ENCODE peak calls at places on chromosomes 2 and 18, in four cellular contexts. X is A549, J is H1, I is K562. E is an unnamed sample. For H3K4me1, the result is how much of the 10 kb centered on the place peaks cover.

GRCh38 chr2:190503088-190503487 is 31.4 kb downstream of the NEMP2 start:
- DNase-seq in X (no peak), J (no peak), I (no peak), E (no peak)

GRCh38 chr2:154698238-154698788 is at the start of gene KCNJ3:
- DNase-seq in X (no peak), J (no peak), I (no peak), E (no peak)

GRCh38 chr2:180523629-180524340 is 456.6 kb upstream of the UBE2E3 start:
- DNase-seq in X (peak), J (no peak), I (no peak), E (no peak)

GRCh38 chr2:75772908-75773630 is 62.4 kb upstream of the GCFC2 start:
- DNase-seq in X (no peak), J (no peak), I (no peak), E (no peak)

GRCh38 chr2:231672617-231673347 is 35.5 kb upstream of the PTMA start:
- DNase-seq in X (peak), J (peak), I (peak), E (peak)

GRCh38 chr2:60410458-60411146 is 142.9 kb downstream of the BCL11A start:
- DNase-seq in X (no peak), J (peak), I (no peak), E (no peak)

GRCh38 chr18:2534906-2535305 is 36.4 kb downstream of the METTL4 start:
- DNase-seq in X (no peak), J (no peak), I (no peak), E (no peak)

GRCh38 chr2:136916131-136916530 is 150.8 kb downstream of the THSD7B start:
- DNase-seq in X (no peak), J (no peak), I (no peak), E (no peak)

GRCh38 chr2:137161250-137161649 is 395.9 kb downstream of the THSD7B start:
- DNase-seq in X (no peak), J (no peak), I (no peak), E (no peak)

GRCh38 chr2:219207884-219208740 is 1.5 kb downstream of the ZFAND2B start:
- DNase-seq in X (no peak), J (no peak), I (no peak), E (peak)

GRCh38 chr2:96879545-96880040 is 9.7 kb upstream of the SEMA4C start:
- DNase-seq in X (no peak), J (no peak), I (no peak), E (no peak)
- H3K4me1 ChIP-seq in X (under half), J (under half), I (half or more), E (under half)

GRCh38 chr2:25897500-25897899 is 19.2 kb upstream of the ASXL2 start:
- DNase-seq in X (no peak), J (no peak), I (no peak), E (no peak)

GRCh38 chr2:25895620-25896019 is 17.3 kb upstream of the ASXL2 start:
- DNase-seq in X (no peak), J (no peak), I (no peak), E (no peak)

GRCh38 chr2:25894135-25894830 is 16.0 kb upstream of the ASXL2 start:
- DNase-seq in X (no peak), J (no peak), I (no peak), E (peak)

GRCh38 chr2:25891672-25892071 is 13.4 kb upstream of the ASXL2 start:
- DNase-seq in X (no peak), J (no peak), I (no peak), E (peak)

DNA sequence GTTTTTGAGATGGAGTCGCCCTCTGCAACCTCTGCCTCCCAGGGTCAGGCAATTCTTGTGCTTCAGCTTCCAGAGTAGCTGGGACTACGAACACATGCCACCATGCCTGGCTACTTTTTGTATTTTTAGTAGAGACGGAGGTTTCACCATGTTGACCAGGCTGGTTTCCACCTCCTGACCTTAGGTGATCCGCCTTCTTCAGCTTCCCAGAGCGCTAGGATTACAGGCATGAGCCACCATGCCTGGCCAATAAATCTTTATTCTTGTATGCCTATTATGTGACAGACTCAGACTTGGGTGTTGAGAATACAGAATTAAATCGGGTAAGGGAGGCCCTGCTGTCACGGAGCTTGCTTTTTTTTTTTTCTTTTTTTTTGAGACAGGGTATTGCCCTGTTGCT is 16.8 kb upstream of the ASXL2 start:
- DNase-seq in X (no peak), J (no peak), I (no peak), E (no peak)
- H3K4me2 ChIP-seq in X (no peak), J (no peak), I (no peak), E (peak)

GRCh38 chr2:238850096-238850495 is 2.2 kb downstream of the TWIST2 start:
- DNase-seq in X (no peak), J (no peak), I (no peak), E (no peak)

GRCh38 chr2:238848566-238848940 is 668 bp downstream of the TWIST2 start:
- DNase-seq in X (no peak), J (no peak), I (no peak), E (no peak)

GRCh38 chr2:238847432-238847801 is 468 bp upstream of the TWIST2 start:
- DNase-seq in X (no peak), J (peak), I (no peak), E (no peak)

GRCh38 chr2:238847841-238848565 is at the start of gene TWIST2:
- DNase-seq in X (peak), J (peak), I (no peak), E (no peak)

DNA sequence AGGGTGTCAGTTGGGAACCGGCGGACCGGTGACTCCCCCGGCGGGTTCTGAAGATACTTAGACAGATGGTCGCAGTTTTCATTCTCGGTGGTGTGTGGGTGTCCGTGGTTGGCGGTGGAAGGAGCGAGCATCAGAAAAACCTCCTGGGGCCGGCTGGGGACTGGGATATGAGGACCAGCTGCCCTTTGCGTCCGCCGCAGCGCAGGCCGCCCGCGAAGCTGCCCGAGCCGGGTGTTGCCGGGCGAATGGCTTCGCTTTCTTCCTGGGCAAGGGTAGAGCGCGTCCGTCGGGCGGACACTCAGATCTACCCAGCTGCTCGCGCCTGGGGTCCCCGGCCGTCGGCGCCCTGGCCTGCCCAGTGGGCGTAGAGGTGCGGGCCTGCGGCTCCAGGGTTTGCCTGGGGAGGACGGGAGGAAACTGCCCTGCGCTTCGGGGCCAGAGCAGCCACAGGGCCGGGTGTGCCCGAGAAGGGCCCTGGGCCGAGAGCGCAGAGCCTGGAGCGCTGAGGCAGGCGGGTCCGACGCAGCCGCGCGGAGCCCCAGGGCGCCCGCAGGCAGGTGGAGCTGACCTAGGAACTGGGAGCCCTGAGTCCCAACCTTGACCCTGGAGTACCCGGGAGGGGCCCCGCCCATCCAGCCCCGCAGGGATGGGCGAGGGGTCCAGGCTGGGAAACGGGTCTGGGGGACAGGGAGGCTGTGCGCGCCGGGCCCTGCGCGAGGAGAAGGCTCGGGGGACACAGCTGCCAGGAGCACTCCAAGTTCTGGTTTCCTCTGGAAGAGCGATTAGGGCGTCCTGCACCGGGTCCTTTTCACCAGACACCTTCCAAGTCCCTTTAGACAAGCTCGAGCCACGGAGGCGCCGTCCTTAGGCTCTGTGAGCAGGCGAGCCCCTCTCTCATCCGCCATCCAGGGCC is 1.3 kb downstream of the TWIST2 start:
- DNase-seq in X (no peak), J (peak), I (no peak), E (no peak)
- TF ChIP-seq RNF2 in X (no peak), J (peak), I (no peak), E (no peak)

GRCh38 chr2:101725515-101726192 is 28.1 kb downstream of the MAP4K4 start:
- DNase-seq in X (no peak), J (peak), I (peak), E (no peak)
- H3K4me1 ChIP-seq in X (under half), J (under half), I (under half), E (half or more)

GRCh38 chr18:9757851-9758587 is 49.9 kb downstream of the RAB31 start:
- DNase-seq in X (no peak), J (no peak), I (peak), E (no peak)

GRCh38 chr18:9753863-9754262 is 45.8 kb downstream of the RAB31 start:
- DNase-seq in X (no peak), J (no peak), I (no peak), E (no peak)

GRCh38 chr18:9756566-9757470 is 48.7 kb downstream of the RAB31 start:
- DNase-seq in X (no peak), J (no peak), I (no peak), E (no peak)

GRCh38 chr18:9755603-9756002 is 47.5 kb downstream of the RAB31 start:
- DNase-seq in X (no peak), J (no peak), I (no peak), E (no peak)

DNA sequence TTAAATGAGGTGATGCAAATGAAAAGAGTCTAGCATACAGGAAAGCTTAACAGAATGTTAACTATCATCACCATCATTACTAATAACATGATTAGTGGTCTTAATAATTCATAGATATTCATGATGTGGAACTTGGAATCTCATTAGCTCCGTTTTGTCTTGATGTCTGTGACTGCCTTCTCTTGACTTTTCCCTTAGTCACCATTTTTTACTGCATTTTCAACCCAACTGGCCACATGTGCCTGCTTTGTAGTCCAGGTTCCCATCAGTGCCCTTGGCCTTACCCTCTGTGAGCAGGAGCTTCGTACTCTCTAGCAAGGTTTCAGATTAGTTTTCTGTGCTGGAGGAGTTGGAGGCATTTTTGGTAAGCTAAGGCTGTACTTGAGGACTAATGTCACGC is 47.0 kb downstream of the RAB31 start:
- DNase-seq in X (no peak), J (no peak), I (no peak), E (no peak)
- H3K4me2 ChIP-seq in X (no peak), J (no peak), I (no peak), E (no peak)

GRCh38 chr2:98899041-98899702 is 36.9 kb downstream of the CRACDL start:
- DNase-seq in X (no peak), J (peak), I (no peak), E (no peak)
- TF ChIP-seq RNF2 in X (no peak), J (no peak), I (no peak), E (no peak)

GRCh38 chr2:207133493-207133861 is 32.3 kb downstream of the KLF7 start:
- DNase-seq in X (no peak), J (no peak), I (no peak), E (no peak)
- H3K4me1 ChIP-seq in X (half or more), J (under half), I (under half), E (under half)